ENCODE peak calls at places on chromosomes 11 and 22, in nine cellular contexts. C is right atrium auricular region; Z is CD8-positive, alpha-beta T cell; Q is neural progenitor cell; P is CD8-positive, alpha-beta memory T cell; T is GM23248; D is A549; B is lung; R is adrenal gland. Y is an unnamed sample.

GRCh38 chr11:80855975-80856524 is 1415.2 kb upstream of the TENM4 start:
- DNase-seq in C (no peak), Z (no peak), Q (no peak), P (no peak), T (peak; percentile 61), D (no peak), B (no peak), R (no peak), Y (no peak)

GRCh38 chr22:42769238-42769573 is 48.5 kb upstream of the A4GALT start:
- DNase-seq in C (no peak), Z (no peak), Q (no peak), P (no peak), T (no peak), D (no peak), B (no peak), R (no peak), Y (no peak)

GRCh38 chr11:120335928-120336640 is at the start of gene ARHGEF12:
- DNase-seq in C (peak; percentile 93), Z (peak; percentile 83), Q (peak; percentile 97), P (peak; percentile 43), T (peak; percentile 98), D (peak; percentile 97), B (peak; percentile 93), R (peak; percentile 97), Y (peak; percentile 97)

GRCh38 chr11:116330439-116331185 is 442.2 kb downstream of the BUD13 start:
- DNase-seq in C (peak; percentile 40), Z (no peak), Q (no peak), P (no peak), T (no peak), D (no peak), B (no peak), R (peak; percentile 38), Y (no peak)

GRCh38 chr22:46021577-46021976 is 44.6 kb upstream of the WNT7B start:
- DNase-seq in C (no peak), Z (no peak), Q (no peak), P (no peak), T (no peak), D (no peak), B (no peak), R (peak; percentile 41), Y (peak; percentile 12)

GRCh38 chr11:132278801-132279574 is 908.6 kb downstream of the NTM start:
- DNase-seq in C (no peak), Z (no peak), Q (peak; percentile 35), P (no peak), T (peak; percentile 60), D (peak; percentile 0), B (no peak), R (no peak), Y (no peak)

GRCh38 chr11:68150029-68150428 is 28.8 kb upstream of the CHKA start:
- DNase-seq in C (peak; percentile 77), Z (no peak), Q (no peak), P (no peak), T (no peak), D (no peak), B (peak; percentile 80), R (peak; percentile 86), Y (no peak)

GRCh38 chr11:115653926-115654325 is 149.7 kb upstream of the CADM1 start:
- DNase-seq in C (no peak), Z (no peak), Q (no peak), P (no peak), T (no peak), D (no peak), B (no peak), R (no peak), Y (no peak)

GRCh38 chr22:50184541-50185383 is 951 bp upstream of the TRABD start:
- DNase-seq in C (no peak), Z (no peak), Q (peak; percentile 41), P (no peak), T (no peak), D (no peak), B (no peak), R (no peak), Y (peak; percentile 37)

GRCh38 chr11:17020831-17021230 is 6.6 kb upstream of the PLEKHA7 start:
- DNase-seq in C (no peak), Z (no peak), Q (no peak), P (no peak), T (no peak), D (no peak), B (no peak), R (no peak), Y (no peak)

GRCh38 chr11:60836866-60837510 is 4.9 kb upstream of the CCDC86 start:
- DNase-seq in C (no peak), Z (no peak), Q (no peak), P (no peak), T (no peak), D (no peak), B (no peak), R (no peak), Y (no peak)

GRCh38 chr22:32643246-32643645 is 158.3 kb upstream of the TIMP3 start:
- DNase-seq in C (no peak), Z (no peak), Q (no peak), P (no peak), T (no peak), D (no peak), B (no peak), R (no peak), Y (no peak)

GRCh38 chr11:33952805-33953204 is 60.9 kb upstream of the LMO2 start:
- DNase-seq in C (no peak), Z (no peak), Q (no peak), P (no peak), T (no peak), D (no peak), B (no peak), R (no peak), Y (no peak)

GRCh38 chr11:82733444-82734119 is at the start of gene FAM181B:
- DNase-seq in C (no peak), Z (peak; percentile 55), Q (peak; percentile 93), P (peak; percentile 47), T (peak; percentile 44), D (peak; percentile 32), B (no peak), R (peak; percentile 79), Y (peak; percentile 90)

GRCh38 chr22:32661296-32661695 is 140.2 kb upstream of the TIMP3 start:
- DNase-seq in C (peak; percentile 89), Z (no peak), Q (no peak), P (no peak), T (peak; percentile 94), D (no peak), B (no peak), R (peak; percentile 60), Y (peak; percentile 90)

DNA sequence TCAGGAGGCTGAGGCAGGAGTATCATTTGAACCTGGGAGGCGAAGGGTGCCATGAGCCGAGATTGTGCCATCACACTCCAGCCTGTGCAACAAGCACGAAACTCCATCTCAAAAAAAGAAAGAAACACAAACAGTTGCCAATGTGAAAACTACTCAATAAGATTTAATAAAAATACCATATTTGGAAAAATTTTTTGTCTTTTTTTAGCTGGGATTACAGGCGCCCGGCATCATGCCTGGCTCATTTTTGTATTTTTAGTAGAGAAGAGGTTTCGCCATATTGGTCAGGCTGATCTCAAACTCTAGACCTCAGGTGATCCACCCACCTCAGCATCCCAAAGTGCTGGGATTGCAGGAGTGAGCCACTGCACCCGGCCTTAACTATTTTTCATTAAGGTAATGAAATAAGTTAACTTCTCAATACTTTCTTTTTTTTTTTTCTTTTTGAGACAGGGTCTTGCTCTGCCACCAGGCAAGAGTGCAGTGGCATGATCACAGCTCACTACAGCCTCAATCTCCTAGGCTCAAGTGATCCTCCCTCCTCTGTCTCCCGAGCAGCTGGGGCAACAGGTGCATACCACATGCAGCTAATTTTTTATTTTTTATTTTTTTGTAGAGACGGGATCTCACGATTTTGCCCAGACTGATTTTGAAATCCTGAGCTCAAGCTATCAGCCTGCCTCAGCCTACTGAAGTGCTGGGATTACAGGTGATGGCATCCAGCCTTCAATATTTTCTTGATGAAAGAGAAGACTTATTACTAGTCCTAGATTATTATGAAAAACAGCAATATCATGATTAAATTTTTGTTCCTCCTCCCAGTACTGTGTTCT is 4746.2 kb upstream of the OR11H1 start:
- DNase-seq in C (no peak), Z (no peak), Q (no peak), P (no peak), T (no peak), D (no peak), B (no peak), R (no peak), Y (no peak)
- H3K9me3 ChIP-seq in C (no peaks in the 10 kb centered on the region), Z (no peaks in the 10 kb centered on the region), Q (peaks cover 35% of the 10 kb centered on the region), P (peaks cover 8% of the 10 kb centered on the region), T (no peaks in the 10 kb centered on the region), D (peaks cover 32% of the 10 kb centered on the region), B (peaks cover 10% of the 10 kb centered on the region), R (no peaks in the 10 kb centered on the region), Y (no peaks in the 10 kb centered on the region)

DNA sequence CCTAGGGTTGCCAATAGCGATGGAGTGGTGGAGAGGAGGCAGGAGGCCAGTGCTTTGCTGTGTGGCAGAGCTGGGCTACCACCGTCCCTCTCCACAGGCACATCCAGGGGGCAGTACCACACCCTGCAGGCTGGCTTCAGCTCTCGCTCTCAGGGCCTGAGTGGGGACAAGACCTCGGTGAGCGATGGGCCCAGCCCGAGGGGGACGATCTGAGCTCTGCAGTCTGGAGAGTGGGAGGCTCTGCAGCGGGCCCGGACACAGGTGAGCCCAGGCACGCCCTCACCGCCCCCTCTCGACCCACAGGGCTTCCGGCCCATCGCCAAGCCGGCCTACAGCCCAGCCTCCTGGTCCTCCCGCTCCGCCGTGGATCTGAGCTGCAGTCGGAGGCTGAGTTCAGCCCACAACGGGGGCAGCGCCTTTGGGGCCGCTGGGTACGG is 2.5 kb downstream of the PKP3 start:
- DNase-seq in C (no peak), Z (no peak), Q (no peak), P (peak; percentile 31), T (peak; percentile 66), D (peak; percentile 78), B (no peak), R (no peak), Y (no peak)
- H3K27ac ChIP-seq in C (no peak overlapping the region), Z (no peak overlapping the region), Q (no peak overlapping the region), P (no peak overlapping the region), T (no peak overlapping the region), D (no peak overlapping the region), B (no peak overlapping the region), R (no peak overlapping the region), Y (no peak overlapping the region)

GRCh38 chr11:124657922-124658321 is 15.6 kb downstream of the SIAE start:
- DNase-seq in C (no peak), Z (no peak), Q (no peak), P (no peak), T (no peak), D (no peak), B (no peak), R (no peak), Y (no peak)
- H3K9me3 ChIP-seq in C (no peaks in the 10 kb centered on the region), Z (no peaks in the 10 kb centered on the region), Q (no peaks in the 10 kb centered on the region), P (no peaks in the 10 kb centered on the region), T (no peaks in the 10 kb centered on the region), D (no peaks in the 10 kb centered on the region), B (no peaks in the 10 kb centered on the region), R (no peaks in the 10 kb centered on the region), Y (no peaks in the 10 kb centered on the region)

GRCh38 chr11:3950996-3951662 is 95.7 kb downstream of the STIM1 start:
- DNase-seq in C (no peak), Z (no peak), Q (peak; percentile 80), P (peak; percentile 46), T (peak; percentile 37), D (peak; percentile 19), B (no peak), R (no peak), Y (no peak)
- H3K27ac ChIP-seq in C (peak overlapping the region; percentile 17), Z (peak overlapping the region; percentile 47), Q (peak overlapping the region; percentile 77), P (peak overlapping the region; percentile 0), T (no peak overlapping the region), D (peak overlapping the region; percentile 41), B (peak overlapping the region; percentile 4), R (no peak overlapping the region), Y (peak overlapping the region; percentile 24)

Y was measured in right cardiac atrium.